ENCODE peak calls at places on chromosome 17, in five cellular contexts. G is cardiac muscle cell, X is lower lobe of right lung, A is endothelial cell of umbilical vein, J is ovary. Z is an unnamed sample.

GRCh38 chr17:48825446-48826381 is 5.1 kb upstream of the CALCOCO2 start:
- DNase-seq in G (no peak), X (no peak), A (no peak), J (no peak), Z (no peak)

GRCh38 chr17:2084129-2084765 is 29.3 kb downstream of the HIC1 start:
- DNase-seq in A (peak; percentile 60), G (no peak), J (no peak), X (peak; percentile 48), Z (peak; percentile 53)

GRCh38 chr17:43211123-43211479 is 574 bp upstream of the TMEM106A start:
- DNase-seq in J (no peak), G (no peak), X (no peak), A (no peak), Z (no peak)

GRCh38 chr17:29838961-29839360 is 91.1 kb downstream of the SSH2 start:
- DNase-seq in X (peak; percentile 45), J (no peak), G (peak; percentile 59), A (no peak), Z (peak; percentile 53)

GRCh38 chr17:73667184-73667959 is 23.1 kb upstream of the SDK2 start:
- DNase-seq in J (no peak), G (no peak), A (no peak), X (no peak), Z (no peak)

GRCh38 chr17:17125136-17126084 is 80.7 kb downstream of the PLD6 start:
- DNase-seq in G (no peak), A (no peak), J (no peak), X (peak; percentile 21), Z (peak; percentile 45)

GRCh38 chr17:48459070-48459469 is 29.1 kb upstream of the SKAP1 start:
- DNase-seq in A (no peak), X (no peak), J (no peak), G (no peak), Z (no peak)

GRCh38 chr17:43368740-43369506 is 29.9 kb upstream of the ARL4D start:
- DNase-seq in A (peak; percentile 77), G (peak; percentile 80), J (peak; percentile 87), X (peak; percentile 90), Z (peak; percentile 81)

GRCh38 chr17:77570565-77570898 is 388.0 kb upstream of the TNRC6C start:
- DNase-seq in J (no peak), G (no peak), X (peak; percentile 30), A (no peak), Z (no peak)

GRCh38 chr17:43779145-43780125 is 658 bp upstream of the DUSP3 start:
- DNase-seq in A (peak; percentile 71), G (peak; percentile 72), X (no peak), J (no peak), Z (peak; percentile 65)

GRCh38 chr17:49996121-49996494 is 1.1 kb upstream of the DLX3 start:
- DNase-seq in X (no peak), G (no peak), A (no peak), J (no peak), Z (no peak)

GRCh38 chr17:17694229-17695081 is 13.2 kb downstream of the RAI1 start:
- DNase-seq in G (peak; percentile 82), J (peak; percentile 86), A (peak; percentile 83), X (peak; percentile 79), Z (peak; percentile 67)

GRCh38 chr17:63932721-63933120 is 590 bp upstream of the CD79B start:
- DNase-seq in J (no peak), G (no peak), A (no peak), X (no peak), Z (no peak)
- TF ChIP-seq CTCF in J (no peak), G (no peak), A (no peak), X (no peak), Z (no peak)

GRCh38 chr17:6054372-6054771 is 15.8 kb upstream of the WSCD1 start:
- DNase-seq in G (no peak), X (no peak), J (no peak), A (no peak), Z (no peak)
- TF ChIP-seq CTCF in G (no peak), X (no peak), J (no peak), A (no peak), Z (no peak)

GRCh38 chr17:10698116-10698818 is 873 bp downstream of the ADPRM start:
- DNase-seq in A (no peak), X (no peak), G (no peak), J (no peak), Z (no peak)

GRCh38 chr17:10699861-10700260 is 2.5 kb downstream of the ADPRM start:
- DNase-seq in X (no peak), G (no peak), A (no peak), J (no peak), Z (no peak)

GRCh38 chr17:10702574-10702973 is 5.2 kb downstream of the ADPRM start:
- DNase-seq in X (no peak), G (no peak), A (peak; percentile 2), J (no peak), Z (no peak)

DNA sequence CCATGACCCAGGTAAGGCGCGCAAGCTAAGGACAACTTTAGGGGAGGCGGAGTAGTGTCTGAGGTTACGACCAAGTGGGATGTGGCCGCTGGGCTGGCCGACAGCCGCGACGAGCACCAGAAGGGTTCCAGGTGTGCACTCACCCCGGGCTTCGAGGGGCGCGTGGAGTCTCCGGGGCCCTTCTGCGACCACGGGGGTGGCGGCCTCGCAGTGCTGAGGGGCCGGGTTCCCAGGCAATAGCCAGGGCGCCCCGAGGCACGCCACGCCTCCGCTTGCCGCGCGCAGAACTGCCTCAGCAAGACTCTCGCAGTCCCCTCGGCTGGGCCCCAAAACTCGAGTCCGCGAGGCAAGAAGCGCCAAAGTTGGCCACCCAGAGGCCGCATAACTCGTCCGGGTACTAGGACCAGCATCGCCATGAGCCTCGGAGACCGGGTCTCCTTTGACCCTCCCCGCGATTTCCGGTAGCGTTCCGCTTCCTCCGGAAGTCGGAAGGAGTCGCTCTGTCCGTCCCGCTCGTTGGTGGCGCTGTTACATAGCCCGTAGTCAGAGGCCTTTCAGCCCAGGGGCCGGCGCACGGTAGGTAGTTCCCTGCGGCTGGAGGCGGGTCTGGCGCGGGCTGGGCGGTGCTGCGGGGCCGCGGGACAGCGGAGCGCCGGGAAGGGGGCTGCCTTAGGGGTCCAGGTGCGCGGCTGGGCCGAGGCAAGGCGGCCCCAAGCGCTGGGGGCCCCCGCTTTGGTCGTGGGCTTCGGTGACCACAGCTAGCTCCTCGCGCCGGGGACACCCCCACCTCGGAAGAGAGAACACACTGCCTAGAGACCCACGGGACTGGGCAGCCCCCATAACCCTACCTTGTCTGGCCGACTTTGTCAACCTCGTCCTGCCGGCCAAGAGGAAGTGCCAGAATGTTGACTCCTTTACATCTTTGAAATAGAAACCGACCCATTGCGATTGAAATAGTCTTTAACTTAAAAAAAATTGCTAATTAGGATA is at the start of the genes ADPRM and SCO1:
- DNase-seq in X (peak; percentile 97), G (peak; percentile 97), J (peak; percentile 92), A (peak; percentile 93), Z (peak; percentile 94)
- TF ChIP-seq CTCF in X (peak; percentile 60), G (peak; percentile 56), J (peak; percentile 53), A (peak; percentile 59), Z (no peak)

GRCh38 chr17:67157732-67158639 is 87.0 kb downstream of the HELZ start:
- DNase-seq in A (peak; percentile 16), G (no peak), J (no peak), X (no peak), Z (no peak)
- TF ChIP-seq CTCF in A (no peak), G (peak; percentile 32), J (no peak), X (no peak), Z (no peak)

Z was measured in glutamatergic neuron.